ENCODE peak calls at places on chromosomes 12 and 14, in ten cellular contexts. F is mucosa of descending colon, A is kidney epithelial cell, C is lung, D is OCI-LY7, Y is adrenal gland, E is AG09309, B is dorsolateral prefrontal cortex, O is psoas muscle, S is fibroblast of the aortic adventitia. T is an unnamed sample.

GRCh38 chr14:85566603-85567002 is 36.7 kb downstream of the FLRT2 start:
- DNase-seq in A (no peak), C (no peak), E (peak; percentile 46), F (no peak), S (peak; percentile 79), O (no peak), B (no peak), D (no peak), Y (no peak), T (peak; percentile 69)

GRCh38 chr14:20515846-20516245 is 10.5 kb downstream of the RNASE10 start:
- DNase-seq in C (no peak), S (no peak), Y (no peak), A (no peak), D (no peak), O (no peak), B (no peak), E (no peak), F (no peak), T (no peak)

GRCh38 chr12:22700126-22700525 is 75.2 kb downstream of the ETNK1 start:
- DNase-seq in C (no peak), D (no peak), S (peak; percentile 60), A (peak; percentile 78), Y (no peak), F (no peak), O (no peak), E (no peak), B (no peak), T (no peak)

GRCh38 chr12:109760031-109760929 is 46.7 kb downstream of the FAM222A start:
- DNase-seq in O (peak; percentile 41), B (peak; percentile 43), A (no peak), F (no peak), E (no peak), Y (peak; percentile 90), D (no peak), C (peak; percentile 61), S (no peak), T (no peak)

GRCh38 chr12:106301241-106301610 is 1.3 kb upstream of the TCP11L2 start:
- DNase-seq in C (no peak), O (no peak), S (peak; percentile 59), B (no peak), F (no peak), A (no peak), E (peak; percentile 32), Y (no peak), D (no peak), T (no peak)

GRCh38 chr12:116924558-116925453 is 14.1 kb downstream of the FBXW8 start:
- DNase-seq in B (no peak), E (no peak), C (no peak), O (no peak), D (peak; percentile 83), A (peak; percentile 70), S (peak; percentile 76), F (no peak), Y (peak; percentile 54), T (no peak)

GRCh38 chr14:93693914-93694313 is 94.4 kb downstream of the PRIMA1 start:
- DNase-seq in A (no peak), E (no peak), Y (no peak), F (no peak), D (no peak), C (no peak), O (no peak), S (no peak), B (no peak), T (no peak)

GRCh38 chr14:71541271-71541670 is 391.0 kb upstream of the RGS6 start:
- DNase-seq in Y (no peak), C (no peak), E (no peak), D (no peak), S (no peak), F (no peak), A (no peak), B (no peak), O (no peak), T (no peak)

GRCh38 chr12:102474438-102475064 is 5.8 kb downstream of the IGF1 start:
- DNase-seq in B (no peak), O (no peak), S (no peak), C (no peak), F (no peak), D (no peak), E (no peak), A (peak; percentile 47), Y (no peak), T (no peak)

GRCh38 chr14:100737526-100737925 is 10.8 kb downstream of the DLK1 start:
- DNase-seq in S (no peak), B (no peak), O (no peak), E (no peak), A (no peak), C (no peak), F (no peak), Y (no peak), D (no peak), T (no peak)

GRCh38 chr14:85529803-85530574 is at the start of gene FLRT2:
- DNase-seq in E (no peak), O (peak; percentile 77), B (peak; percentile 56), D (no peak), Y (peak; percentile 60), F (peak; percentile 63), A (no peak), C (no peak), S (peak; percentile 81), T (no peak)

GRCh38 chr12:129241852-129242251 is 388.6 kb downstream of the GLT1D1 start:
- DNase-seq in O (no peak), Y (no peak), S (no peak), F (no peak), A (no peak), D (no peak), B (no peak), C (peak; percentile 35), E (no peak), T (no peak)

GRCh38 chr12:26789731-26790644 is 43.0 kb downstream of the ITPR2 start:
- DNase-seq in B (no peak), C (no peak), A (no peak), Y (no peak), E (no peak), O (no peak), D (no peak), F (peak; percentile 59), S (peak; percentile 61), T (peak; percentile 24)

GRCh38 chr12:113395119-113395518 is 8.6 kb downstream of the SDS start:
- DNase-seq in B (no peak), O (no peak), F (no peak), S (no peak), Y (no peak), E (no peak), C (no peak), A (no peak), D (no peak), T (no peak)
- H3K4me3 ChIP-seq in B (no peak overlapping the region), O (no peak overlapping the region), F (no peak overlapping the region), S (no peak overlapping the region), Y (no peak overlapping the region), E (no peak overlapping the region), C (no peak overlapping the region), A (no peak overlapping the region), D (no peak overlapping the region), T (no peak overlapping the region)

DNA sequence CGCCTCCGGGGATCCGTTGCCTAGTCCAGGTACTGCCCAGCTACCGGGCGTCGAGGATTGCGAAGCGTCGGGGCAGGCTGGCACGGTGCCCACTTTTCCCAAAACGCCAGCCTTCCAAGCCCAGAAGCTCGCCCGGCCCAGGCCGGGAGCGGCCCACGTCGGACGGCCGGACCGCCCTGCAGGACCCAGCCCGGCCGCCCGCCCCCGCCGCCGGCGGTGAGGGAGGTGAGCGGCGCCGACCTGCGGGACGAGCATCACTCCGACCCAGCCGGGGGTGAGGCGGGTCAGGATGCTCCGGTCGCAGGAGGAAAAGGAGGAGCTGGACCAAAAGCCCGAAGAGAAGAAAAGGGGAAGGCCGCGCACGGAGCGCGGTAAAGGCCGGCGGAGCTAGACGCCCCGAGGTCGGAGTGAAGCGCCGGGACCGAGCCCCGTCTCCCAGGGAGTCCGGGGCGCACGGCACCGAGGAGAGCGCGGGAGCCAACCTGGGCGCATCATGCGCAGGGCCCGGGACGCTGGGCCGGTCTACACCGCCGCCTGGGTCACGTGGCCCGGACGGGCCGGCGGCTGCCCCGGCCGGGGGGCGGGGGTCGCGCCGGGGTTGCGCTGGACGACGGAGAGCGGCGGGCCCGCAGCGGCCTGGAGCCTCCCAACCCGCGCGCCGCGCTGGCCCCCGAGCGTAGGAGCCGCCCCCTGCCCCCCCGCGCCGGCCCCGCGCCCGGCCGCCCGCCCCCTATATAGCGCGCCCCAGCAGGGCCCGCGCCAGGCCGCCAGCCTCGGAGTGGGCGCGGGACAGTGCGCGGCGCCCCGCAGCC is at the start of gene AQP5:
- DNase-seq in S (no peak), A (no peak), D (no peak), Y (no peak), O (no peak), E (no peak), C (no peak), F (no peak), B (no peak), T (no peak)
- H3K4me3 ChIP-seq in S (peak within 1 kb of the TSS; percentile 35), A (peak within 1 kb of the TSS; percentile 13), D (no peak within 1 kb of the TSS), Y (peak within 1 kb of the TSS; percentile 48), O (peak within 1 kb of the TSS; percentile 51), E (no peak within 1 kb of the TSS), C (no peak within 1 kb of the TSS), F (no peak within 1 kb of the TSS), B (peak within 1 kb of the TSS; percentile 54), T (peak within 1 kb of the TSS; percentile 21)

GRCh38 chr14:76810525-76810924 is 2.2 kb downstream of the ANGEL1 start:
- DNase-seq in C (no peak), E (no peak), Y (no peak), F (no peak), S (no peak), B (no peak), A (no peak), D (no peak), O (no peak), T (no peak)
- H3K4me3 ChIP-seq in C (no peak overlapping the region), E (no peak overlapping the region), Y (peak overlapping the region; percentile 71), F (no peak overlapping the region), S (peak overlapping the region; percentile 77), B (peak overlapping the region; percentile 98), A (no peak overlapping the region), D (peak overlapping the region; percentile 83), O (peak overlapping the region; percentile 97), T (no peak overlapping the region)

GRCh38 chr12:63930971-63931370 is 86.5 kb downstream of the SRGAP1 start:
- DNase-seq in D (no peak), F (no peak), E (peak; percentile 58), C (no peak), O (no peak), A (no peak), B (no peak), S (peak; percentile 81), Y (no peak), T (peak; percentile 52)
- H3K4me3 ChIP-seq in D (no peak overlapping the region), F (no peak overlapping the region), E (no peak overlapping the region), C (no peak overlapping the region), O (no peak overlapping the region), A (no peak overlapping the region), B (no peak overlapping the region), S (no peak overlapping the region), Y (no peak overlapping the region), T (no peak overlapping the region)

GRCh38 chr14:89466939-89467338 is 49.9 kb upstream of the FOXN3 start:
- DNase-seq in S (no peak), D (no peak), B (no peak), E (no peak), Y (no peak), A (no peak), C (no peak), F (no peak), O (peak; percentile 64), T (no peak)

GRCh38 chr14:89469210-89470198 is 52.5 kb upstream of the FOXN3 start:
- DNase-seq in Y (no peak), S (no peak), F (no peak), E (no peak), C (no peak), O (no peak), B (no peak), D (no peak), A (no peak), T (no peak)

GRCh38 chr14:89465894-89466293 is 48.9 kb upstream of the FOXN3 start:
- DNase-seq in C (no peak), D (no peak), F (no peak), B (no peak), E (no peak), A (no peak), S (no peak), O (no peak), Y (no peak), T (no peak)

GRCh38 chr14:89466460-89466859 is 49.4 kb upstream of the FOXN3 start:
- DNase-seq in E (no peak), S (no peak), C (no peak), B (no peak), D (no peak), A (no peak), F (no peak), Y (no peak), O (no peak), T (no peak)
- H3K4me3 ChIP-seq in E (no peak overlapping the region), S (no peak overlapping the region), C (no peak overlapping the region), B (peak overlapping the region; percentile 21), D (no peak overlapping the region), A (no peak overlapping the region), F (no peak overlapping the region), Y (no peak overlapping the region), O (no peak overlapping the region), T (no peak overlapping the region)